ENCODE peak calls at places on chromosomes 16 and 17, in five cellular contexts. W, L, U, D and J are unnamed samples.

GRCh38 chr17:8563981-8564602 is 66.4 kb downstream of the MYH10 start:
- DNase-seq in W (peak; percentile 73), L (no peak), U (no peak), D (no peak), J (no peak)

GRCh38 chr17:50661348-50661747 is 26.7 kb downstream of the ABCC3 start:
- DNase-seq in W (no peak), L (no peak), U (no peak), D (no peak), J (no peak)

GRCh38 chr16:74862743-74863244 is 88.2 kb upstream of the FA2H start:
- DNase-seq in W (peak; percentile 47), L (peak; percentile 57), U (no peak), D (peak; percentile 80), J (peak; percentile 33)

GRCh38 chr16:53434436-53435065 is at the start of gene RBL2:
- DNase-seq in W (peak; percentile 25), L (peak; percentile 70), U (no peak), D (peak; percentile 87), J (peak; percentile 75)

GRCh38 chr16:57863434-57864160 is 61.3 kb upstream of the KIFC3 start:
- DNase-seq in W (peak; percentile 79), L (peak; percentile 79), U (peak; percentile 49), D (peak; percentile 59), J (peak; percentile 39)

GRCh38 chr17:49227436-49228261 is 2.9 kb downstream of the PHOSPHO1 start:
- DNase-seq in W (peak; percentile 59), L (peak; percentile 68), U (no peak), D (peak; percentile 83), J (peak; percentile 66)

GRCh38 chr16:28279006-28279405 is 13.3 kb upstream of the SBK1 start:
- DNase-seq in W (no peak), L (no peak), U (no peak), D (no peak), J (no peak)

GRCh38 chr17:2749058-2749783 is at the start of gene CCDC92B:
- DNase-seq in W (no peak), L (no peak), U (no peak), D (no peak), J (peak; percentile 15)

GRCh38 chr16:22050963-22051362 is 41.4 kb upstream of the VWA3A start:
- DNase-seq in W (no peak), L (no peak), U (no peak), D (peak; percentile 65), J (no peak)

GRCh38 chr17:83109793-83110645 is 30.6 kb downstream of the METRNL start:
- DNase-seq in W (peak; percentile 97), L (peak; percentile 88), U (no peak), D (peak; percentile 87), J (no peak)

GRCh38 chr16:21339269-21339641 is 61.2 kb upstream of the CRYM start:
- DNase-seq in W (no peak), L (no peak), U (no peak), D (no peak), J (no peak)

GRCh38 chr16:1707193-1707790 is 1.3 kb downstream of the MAPK8IP3 start:
- DNase-seq in W (peak; percentile 40), L (peak; percentile 62), U (no peak), D (peak; percentile 39), J (no peak)

GRCh38 chr16:19123535-19124178 is 9.9 kb downstream of the ITPRIPL2 start:
- DNase-seq in W (no peak), L (no peak), U (no peak), D (no peak), J (no peak)

GRCh38 chr17:35052240-35052608 is 11.3 kb downstream of the RFFL start:
- DNase-seq in W (peak; percentile 77), L (peak; percentile 56), U (no peak), D (no peak), J (no peak)

GRCh38 chr17:67992541-67993152 is 3.6 kb downstream of the C17orf58 start:
- DNase-seq in W (no peak), L (no peak), U (no peak), D (peak; percentile 57), J (peak; percentile 4)

GRCh38 chr16:9007177-9007794 is 43.6 kb upstream of the USP7 start:
- DNase-seq in W (peak; percentile 84), L (peak; percentile 33), U (no peak), D (no peak), J (no peak)

GRCh38 chr17:81027038-81027437 is 7.9 kb upstream of the BAIAP2 start:
- DNase-seq in W (no peak), L (no peak), U (no peak), D (no peak), J (no peak)

GRCh38 chr17:78142113-78142861 is 3.9 kb upstream of the C17orf99 start:
- DNase-seq in W (peak; percentile 81), L (peak; percentile 60), U (no peak), D (peak; percentile 81), J (no peak)

GRCh38 chr16:30395155-30395991 is at the start of gene ZNF48:
- DNase-seq in W (peak; percentile 90), L (peak; percentile 90), U (no peak), D (peak; percentile 70), J (peak; percentile 93)
- H2AK5ac ChIP-seq in W (peak within 1 kb of the TSS; percentile 83), L (peak within 1 kb of the TSS; percentile 24), U (peak within 1 kb of the TSS; percentile 65), D (peak within 1 kb of the TSS; percentile 89), J (peak within 1 kb of the TSS; percentile 91)

GRCh38 chr17:45160505-45161287 is 979 bp upstream of the HEXIM2 start:
- DNase-seq in W (peak; percentile 61), L (peak; percentile 73), U (no peak), D (peak; percentile 48), J (peak; percentile 85)
- H2BK120ac ChIP-seq in W (peak overlapping the region; percentile 42), L (peak overlapping the region; percentile 90), U (peak overlapping the region; percentile 70), D (peak overlapping the region; percentile 99), J (peak overlapping the region; percentile 97)

GRCh38 chr17:59706900-59707181 is 389 bp downstream of the PTRH2 start:
- DNase-seq in W (no peak), L (no peak), U (no peak), D (no peak), J (no peak)
- H2AK5ac ChIP-seq in W (peak overlapping the region; percentile 82), L (peak overlapping the region; percentile 14), U (no peak overlapping the region), D (peak overlapping the region; percentile 77), J (no peak overlapping the region)

GRCh38 chr16:84404936-84405640 is 36.8 kb downstream of the ATP2C2 start:
- DNase-seq in W (no peak), L (no peak), U (no peak), D (no peak), J (no peak)

GRCh38 chr16:84404324-84404723 is 36.0 kb downstream of the ATP2C2 start:
- DNase-seq in W (no peak), L (no peak), U (no peak), D (no peak), J (no peak)

GRCh38 chr16:84407588-84408313 is 39.4 kb downstream of the ATP2C2 start:
- DNase-seq in W (no peak), L (no peak), U (no peak), D (no peak), J (no peak)

GRCh38 chr16:84408314-84408690 is 40.0 kb downstream of the ATP2C2 start:
- DNase-seq in W (no peak), L (no peak), U (no peak), D (no peak), J (no peak)

GRCh38 chr16:84406006-84406963 is 37.9 kb downstream of the ATP2C2 start:
- DNase-seq in W (no peak), L (no peak), U (no peak), D (no peak), J (no peak)
- H2BK120ac ChIP-seq in W (no peak overlapping the region), L (no peak overlapping the region), U (no peak overlapping the region), D (no peak overlapping the region), J (no peak overlapping the region)

DNA sequence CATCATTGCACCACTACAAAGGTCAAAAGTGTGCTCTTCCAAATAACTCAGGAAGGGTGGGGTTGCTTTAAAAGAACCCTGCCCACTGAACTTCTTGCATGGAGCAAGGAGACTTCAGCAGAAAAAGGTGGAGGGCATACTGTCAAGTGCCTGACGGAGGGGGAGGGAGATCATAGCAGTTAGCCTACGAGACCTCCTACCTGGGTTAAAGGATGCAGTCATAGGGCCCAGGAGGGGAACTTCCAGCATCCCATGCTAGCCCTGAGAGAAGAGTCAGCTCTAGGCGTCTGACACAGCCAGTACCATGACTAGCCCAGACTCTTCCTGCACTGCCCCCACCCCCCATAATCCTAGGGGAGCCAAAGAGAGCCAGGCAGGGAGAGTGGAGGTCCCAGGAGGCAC is 45.3 kb upstream of the MSI2 start:
- DNase-seq in W (no peak), L (peak; percentile 1), U (no peak), D (no peak), J (no peak)
- H2AK5ac ChIP-seq in W (no peak overlapping the region), L (no peak overlapping the region), U (no peak overlapping the region), D (no peak overlapping the region), J (no peak overlapping the region)

GRCh38 chr16:14364112-14364385 is 266.0 kb downstream of the PARN start:
- DNase-seq in W (no peak), L (no peak), U (no peak), D (no peak), J (no peak)
- H2BK120ac ChIP-seq in W (peak overlapping the region; percentile 72), L (no peak overlapping the region), U (no peak overlapping the region), D (no peak overlapping the region), J (no peak overlapping the region)

DNA sequence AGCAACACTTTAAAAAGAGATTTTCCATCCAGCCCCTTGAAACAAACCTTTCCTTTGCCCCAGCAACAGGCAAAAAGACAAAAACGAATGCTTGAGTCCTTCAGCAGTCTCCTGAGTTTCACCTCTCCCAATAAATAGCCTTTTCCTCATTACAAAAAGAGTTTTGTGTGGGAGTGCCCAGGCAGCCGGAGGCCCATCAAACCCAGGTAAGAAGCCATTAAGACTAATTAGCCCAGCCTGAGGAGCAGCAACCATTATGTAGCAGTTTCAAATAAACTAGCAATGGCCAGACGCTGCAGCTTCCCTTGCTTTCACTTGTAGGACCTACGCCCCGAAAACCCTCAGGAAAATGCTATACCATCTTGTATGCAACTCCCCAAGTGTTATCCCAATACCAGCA is 15.6 kb downstream of the GAS7 start:
- DNase-seq in W (no peak), L (no peak), U (no peak), D (no peak), J (no peak)
- H2AK5ac ChIP-seq in W (no peak overlapping the region), L (no peak overlapping the region), U (peak overlapping the region; percentile 5), D (no peak overlapping the region), J (no peak overlapping the region)